ENCODE peak calls at places on chromosomes 12 and 14, in four cellular contexts. U, R, A and Y are unnamed samples.
A peak's percentile ranks its signal among the peaks of the same experiment; 100 is the strongest.

GRCh38 chr14:65065719-65066118 is 36.6 kb downstream of the MAX start:
- DNase-seq in U (no peak), R (no peak), A (no peak), Y (no peak)

GRCh38 chr12:65667932-65668331 is 156.4 kb upstream of the HMGA2 start:
- DNase-seq in U (no peak), R (no peak), A (no peak), Y (no peak)

GRCh38 chr12:132402831-132403416 is 73.5 kb upstream of the GALNT9 start:
- DNase-seq in U (no peak), R (no peak), A (no peak), Y (no peak)

GRCh38 chr14:85241022-85241880 is 288.7 kb upstream of the FLRT2 start:
- DNase-seq in U (no peak), R (peak; percentile 47), A (peak; percentile 23), Y (peak; percentile 46)

GRCh38 chr12:108495054-108495453 is 20.0 kb upstream of the FICD start:
- DNase-seq in U (no peak), R (no peak), A (no peak), Y (peak; percentile 36)

GRCh38 chr12:30850684-30851083 is 75.9 kb upstream of the TSPAN11 start:
- DNase-seq in U (no peak), R (no peak), A (no peak), Y (no peak)

GRCh38 chr12:131896811-131897270 is 2.4 kb downstream of the ULK1 start:
- DNase-seq in U (no peak), R (no peak), A (no peak), Y (no peak)

GRCh38 chr12:113515082-113515856 is 43.6 kb upstream of the LHX5 start:
- DNase-seq in U (no peak), R (no peak), A (no peak), Y (no peak)

GRCh38 chr14:20632448-20632830 is 9.1 kb downstream of the OR6S1 start:
- DNase-seq in U (no peak), R (no peak), A (no peak), Y (no peak)

GRCh38 chr12:219891-220352 is 6.0 kb upstream of the SLC6A12 start:
- DNase-seq in U (peak; percentile 79), R (peak; percentile 76), A (peak; percentile 56), Y (peak; percentile 41)

GRCh38 chr12:58489394-58489793 is 430.9 kb downstream of the LRIG3 start:
- DNase-seq in U (no peak), R (no peak), A (no peak), Y (no peak)

GRCh38 chr12:57836442-57837375 is 9.8 kb downstream of the CTDSP2 start:
- DNase-seq in U (peak; percentile 80), R (peak; percentile 49), A (peak; percentile 81), Y (peak; percentile 94)

GRCh38 chr14:77014004-77014604 is 14.4 kb downstream of the IRF2BPL start:
- DNase-seq in U (no peak), R (peak; percentile 78), A (no peak), Y (peak; percentile 65)

GRCh38 chr12:97716356-97716755 is 253.8 kb downstream of the RMST start:
- DNase-seq in U (no peak), R (no peak), A (no peak), Y (peak; percentile 20)

GRCh38 chr14:68679746-68680467 is 113.0 kb downstream of the ZFP36L1 start:
- DNase-seq in U (no peak), R (no peak), A (no peak), Y (no peak)

GRCh38 chr14:92686411-92686762 is 62.0 kb downstream of the LGMN start:
- DNase-seq in U (no peak), R (no peak), A (no peak), Y (no peak)

GRCh38 chr12:88958153-88958552 is 377.9 kb upstream of the KITLG start:
- DNase-seq in U (no peak), R (no peak), A (no peak), Y (no peak)

GRCh38 chr14:90846511-90846910 is 30.3 kb upstream of the TTC7B start:
- DNase-seq in U (no peak), R (no peak), A (no peak), Y (no peak)

GRCh38 chr14:74610199-74610865 is 1.7 kb downstream of the LTBP2 start:
- DNase-seq in U (no peak), R (no peak), A (no peak), Y (no peak)
- H3K4me3 ChIP-seq in U (no peak overlapping the region), R (no peak overlapping the region), A (peak overlapping the region; percentile 84), Y (peak overlapping the region; percentile 69)

GRCh38 chr12:46473634-46474201 is 101.1 kb upstream of the SLC38A2 start:
- DNase-seq in U (peak; percentile 81), R (peak; percentile 53), A (peak; percentile 45), Y (peak; percentile 96)
- H3K4me3 ChIP-seq in U (no peak overlapping the region), R (no peak overlapping the region), A (peak overlapping the region; percentile 28), Y (no peak overlapping the region)

GRCh38 chr14:102185360-102185759 is 45.7 kb downstream of the WDR20 start:
- DNase-seq in U (peak; percentile 45), R (no peak), A (no peak), Y (no peak)

GRCh38 chr14:102182901-102183619 is 43.4 kb downstream of the WDR20 start:
- DNase-seq in U (no peak), R (no peak), A (no peak), Y (no peak)

GRCh38 chr14:102184678-102185040 is 45.0 kb downstream of the WDR20 start:
- DNase-seq in U (no peak), R (no peak), A (no peak), Y (no peak)

GRCh38 chr14:102182190-102182589 is 42.5 kb downstream of the WDR20 start:
- DNase-seq in U (no peak), R (no peak), A (no peak), Y (peak; percentile 40)

DNA sequence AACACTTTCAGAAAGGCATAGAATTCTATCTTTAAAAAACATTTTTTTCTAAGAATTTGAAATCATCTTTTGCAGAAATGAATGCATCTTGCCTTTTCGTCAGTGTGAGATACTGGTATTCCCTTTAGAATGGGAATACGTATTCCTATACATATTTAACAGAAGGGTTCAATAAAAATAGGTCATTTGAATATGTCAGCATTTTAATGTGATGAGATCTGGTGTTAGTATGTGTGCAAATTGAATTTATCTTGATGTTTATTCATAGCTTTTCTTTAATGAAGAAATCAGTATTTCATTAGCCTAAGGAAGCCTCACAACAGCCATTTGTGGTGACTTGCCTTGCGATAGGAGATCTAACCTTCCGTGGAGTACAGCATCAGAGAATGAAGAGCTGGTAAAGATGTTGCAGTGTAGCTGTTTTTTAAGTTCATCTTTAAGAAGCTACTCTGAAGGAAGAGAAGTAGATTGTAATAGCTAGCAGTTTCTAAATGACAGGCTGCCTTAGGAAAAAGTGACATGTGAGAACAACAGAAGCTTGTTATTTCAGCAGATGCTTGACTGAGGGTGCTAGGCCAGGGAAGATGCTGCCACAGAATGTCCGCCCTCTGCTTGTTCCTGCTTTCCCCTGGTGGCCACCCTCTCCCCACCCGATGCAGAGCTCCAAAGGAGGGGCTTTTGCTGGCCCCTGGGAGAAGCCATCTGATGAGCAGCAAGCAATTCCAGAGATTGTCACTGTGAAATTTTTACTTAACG is 44.4 kb downstream of the WDR20 start:
- DNase-seq in U (no peak), R (no peak), A (no peak), Y (no peak)
- H3K4me3 ChIP-seq in U (no peak overlapping the region), R (no peak overlapping the region), A (no peak overlapping the region), Y (no peak overlapping the region)

DNA sequence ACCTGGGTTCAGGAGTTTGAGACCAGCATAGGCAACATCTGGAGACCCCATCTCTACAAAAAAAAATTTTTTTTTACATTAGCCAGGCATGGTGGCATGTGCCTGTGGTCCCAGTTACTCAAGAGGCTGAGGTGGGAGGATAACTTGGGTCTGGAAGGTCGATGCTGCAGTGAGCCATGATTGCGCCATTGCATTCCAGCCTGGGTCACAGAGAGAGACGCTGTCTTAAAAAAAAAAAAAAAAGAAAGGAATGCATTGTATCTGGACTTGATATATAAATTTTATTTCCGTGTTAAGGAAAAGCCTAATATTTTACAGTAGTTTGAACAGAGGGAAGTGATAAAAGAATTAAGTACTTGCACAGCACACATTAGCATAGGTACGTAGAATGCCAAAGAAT is 97.2 kb downstream of the ZC3H14 start:
- DNase-seq in U (no peak), R (no peak), A (no peak), Y (peak; percentile 68)
- H3K4me3 ChIP-seq in U (no peak overlapping the region), R (no peak overlapping the region), A (no peak overlapping the region), Y (no peak overlapping the region)

GRCh38 chr14:103905861-103906456 is 22.3 kb upstream of the TDRD9 start:
- DNase-seq in U (no peak), R (no peak), A (no peak), Y (no peak)

GRCh38 chr14:103910984-103911383 is 17.3 kb upstream of the TDRD9 start:
- DNase-seq in U (no peak), R (no peak), A (no peak), Y (no peak)

GRCh38 chr14:103910262-103910935 is 17.9 kb upstream of the TDRD9 start:
- DNase-seq in U (peak; percentile 91), R (peak; percentile 91), A (peak; percentile 71), Y (peak; percentile 83)

GRCh38 chr14:103908580-103908979 is 19.7 kb upstream of the TDRD9 start:
- DNase-seq in U (no peak), R (no peak), A (no peak), Y (no peak)

DNA sequence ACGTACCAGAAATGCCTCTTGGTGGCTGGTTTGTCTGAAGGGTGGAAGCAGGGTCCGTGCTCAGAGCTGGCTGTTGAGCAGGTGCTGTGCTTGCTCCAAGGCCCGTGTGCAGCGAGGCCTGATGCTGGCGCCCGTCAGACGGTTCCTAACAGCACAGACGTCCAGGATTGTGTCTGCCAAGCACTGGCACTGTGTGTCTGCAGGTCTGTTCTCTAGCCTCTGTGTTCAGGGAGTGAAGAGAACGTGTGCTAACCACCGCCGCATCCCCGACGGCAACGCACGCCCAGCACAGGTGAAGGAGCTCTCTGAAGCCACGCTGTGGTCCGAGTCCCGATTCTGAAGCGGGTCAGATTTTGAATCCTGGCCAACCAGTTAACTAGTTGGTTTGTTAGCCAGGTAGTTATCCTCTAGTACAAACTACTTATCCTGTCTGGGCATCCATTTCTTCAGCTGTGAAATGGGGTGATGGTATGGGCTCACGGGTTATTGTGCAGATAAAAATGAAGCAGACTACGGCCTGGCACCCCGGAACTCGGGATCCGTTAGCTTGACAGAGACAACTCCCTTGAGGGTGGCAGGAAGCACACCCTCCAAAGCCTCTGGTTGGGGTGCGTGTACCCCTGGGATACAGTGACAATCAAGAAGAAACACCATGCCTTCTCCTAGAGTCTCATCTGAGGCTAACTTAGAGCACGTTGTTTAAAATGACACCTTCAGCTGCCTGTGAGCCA is 18.6 kb upstream of the TDRD9 start:
- DNase-seq in U (no peak), R (no peak), A (no peak), Y (no peak)
- H3K4me3 ChIP-seq in U (no peak overlapping the region), R (no peak overlapping the region), A (no peak overlapping the region), Y (no peak overlapping the region)

DNA sequence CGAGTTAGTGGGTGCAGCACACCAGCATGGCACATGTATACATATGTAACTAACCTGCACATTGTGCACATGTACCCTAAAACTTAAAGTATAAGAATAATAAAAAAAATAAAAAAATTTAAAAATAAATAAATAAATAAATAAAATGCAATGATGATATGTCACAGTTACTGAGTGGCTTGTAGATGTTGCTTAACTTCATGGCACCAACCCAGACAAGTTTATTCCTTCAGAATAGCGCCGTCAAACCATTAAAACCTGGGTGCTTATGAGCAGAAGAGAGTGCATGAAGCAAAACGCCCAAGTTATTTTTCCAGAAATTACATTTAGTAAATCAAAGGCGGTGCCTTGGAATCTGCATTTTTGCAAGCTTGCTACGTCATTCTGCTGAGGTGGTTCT is 417.9 kb downstream of the AEBP2 start:
- DNase-seq in U (no peak), R (no peak), A (no peak), Y (no peak)
- H3K4me3 ChIP-seq in U (no peak overlapping the region), R (no peak overlapping the region), A (no peak overlapping the region), Y (no peak overlapping the region)

GRCh38 chr12:7638764-7639570 is 26.7 kb downstream of the APOBEC1 start:
- DNase-seq in U (peak; percentile 79), R (peak; percentile 80), A (peak; percentile 53), Y (peak; percentile 87)
- H3K4me3 ChIP-seq in U (no peak overlapping the region), R (no peak overlapping the region), A (no peak overlapping the region), Y (no peak overlapping the region)